ENCODE peak calls at places on chromosomes 11 and 22, in five cellular contexts. I is upper lobe of left lung, O is gastrocnemius medialis, A is tibial nerve, R is IMR-90. B is an unnamed sample. For H3K4me1, the result is how much of the 10 kb centered on the place peaks cover.

GRCh38 chr11:64457416-64458010 is 98.6 kb downstream of the RPS6KA4 start:
- DNase-seq in I (no peak), O (no peak), A (no peak), R (no peak), B (no peak)

GRCh38 chr11:124717786-124718634 is 21.7 kb upstream of the NRGN start:
- DNase-seq in I (peak), O (no peak), A (no peak), R (peak), B (peak)

GRCh38 chr11:112132737-112133136 is 31.2 kb downstream of the IL18 start:
- DNase-seq in I (no peak), O (no peak), A (no peak), R (no peak), B (no peak)

GRCh38 chr11:76096552-76096951 is 109.8 kb downstream of the WNT11 start:
- DNase-seq in I (no peak), O (no peak), A (no peak), R (no peak), B (no peak)

GRCh38 chr11:44817207-44817944 is 90.6 kb downstream of the TSPAN18 start:
- DNase-seq in I (no peak), O (no peak), A (no peak), R (peak), B (no peak)

GRCh38 chr22:49076300-49077035 is 751.2 kb downstream of the BRD1 start:
- DNase-seq in I (no peak), O (no peak), A (no peak), R (no peak), B (no peak)

GRCh38 chr22:25935266-25936058 is 193.5 kb downstream of the MYO18B start:
- DNase-seq in I (no peak), O (no peak), A (no peak), R (no peak), B (no peak)

GRCh38 chr11:1299621-1300020 is 9.8 kb downstream of the TOLLIP start:
- DNase-seq in I (peak), O (peak), A (no peak), R (no peak), B (peak)

GRCh38 chr22:40407831-40408717 is 37.7 kb downstream of the SGSM3 start:
- DNase-seq in I (peak), O (peak), A (no peak), R (no peak), B (no peak)

GRCh38 chr11:107040447-107041444 is 22.5 kb upstream of the GUCY1A2 start:
- DNase-seq in I (no peak), O (no peak), A (no peak), R (peak), B (no peak)

GRCh38 chr22:28759861-28760560 is 12.5 kb upstream of the CCDC117 start:
- DNase-seq in I (no peak), O (no peak), A (no peak), R (peak), B (no peak)

GRCh38 chr11:74009230-74009547 is 304 bp upstream of the UCP3 start:
- DNase-seq in I (no peak), O (no peak), A (no peak), R (no peak), B (no peak)

GRCh38 chr22:48507595-48508350 is 1319.9 kb downstream of the BRD1 start:
- DNase-seq in I (peak), O (no peak), A (no peak), R (no peak), B (no peak)

GRCh38 chr11:130772266-130773227 is 143.7 kb downstream of the SNX19 start:
- DNase-seq in I (no peak), O (peak), A (peak), R (peak), B (no peak)

GRCh38 chr22:41922336-41922735 is 4.3 kb downstream of the TNFRSF13C start:
- DNase-seq in I (no peak), O (no peak), A (no peak), R (no peak), B (no peak)

GRCh38 chr11:78257654-78258053 is 68.9 kb downstream of the USP35 start:
- DNase-seq in I (no peak), O (no peak), A (no peak), R (no peak), B (no peak)

GRCh38 chr11:60500276-60500935 is 7.8 kb downstream of the MS4A12 start:
- DNase-seq in I (no peak), O (no peak), A (no peak), R (no peak), B (no peak)

GRCh38 chr11:125952973-125953372 is 7.1 kb downstream of the VSIG10L2 start:
- DNase-seq in I (no peak), O (peak), A (no peak), R (no peak), B (peak)

GRCh38 chr11:111906680-111907079 is 4.9 kb downstream of the CRYAB start:
- DNase-seq in I (no peak), O (no peak), A (no peak), R (no peak), B (no peak)

GRCh38 chr11:76713499-76713898 is 43.0 kb upstream of the LRRC32 start:
- DNase-seq in I (no peak), O (no peak), A (no peak), R (no peak), B (no peak)

DNA sequence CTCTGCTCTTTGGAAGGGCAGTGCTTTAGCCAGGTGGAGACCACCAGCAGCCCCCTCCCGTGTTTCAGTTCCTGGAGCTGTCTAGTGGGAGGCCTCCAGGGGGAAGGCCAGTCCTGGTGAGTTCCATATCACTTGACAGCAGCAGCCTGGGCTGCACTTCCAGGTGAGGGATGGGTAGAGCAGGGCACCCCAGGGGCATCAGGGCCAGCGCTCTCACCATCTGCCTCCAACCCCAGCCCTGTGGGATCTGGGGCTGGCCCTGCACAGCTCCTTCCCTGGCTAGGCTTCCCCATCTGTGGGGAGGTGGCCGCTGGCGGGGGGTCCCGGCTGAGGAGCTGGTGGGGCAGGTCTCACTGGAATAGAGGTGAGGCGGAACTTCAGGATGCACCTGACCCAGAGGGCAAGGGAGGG is 60.5 kb downstream of the MORC2 start:
- DNase-seq in I (no peak), O (no peak), A (no peak), R (no peak), B (no peak)
- TF ChIP-seq POLR2A in I (no peak), O (no peak), A (no peak), R (no peak), B (no peak)

DNA sequence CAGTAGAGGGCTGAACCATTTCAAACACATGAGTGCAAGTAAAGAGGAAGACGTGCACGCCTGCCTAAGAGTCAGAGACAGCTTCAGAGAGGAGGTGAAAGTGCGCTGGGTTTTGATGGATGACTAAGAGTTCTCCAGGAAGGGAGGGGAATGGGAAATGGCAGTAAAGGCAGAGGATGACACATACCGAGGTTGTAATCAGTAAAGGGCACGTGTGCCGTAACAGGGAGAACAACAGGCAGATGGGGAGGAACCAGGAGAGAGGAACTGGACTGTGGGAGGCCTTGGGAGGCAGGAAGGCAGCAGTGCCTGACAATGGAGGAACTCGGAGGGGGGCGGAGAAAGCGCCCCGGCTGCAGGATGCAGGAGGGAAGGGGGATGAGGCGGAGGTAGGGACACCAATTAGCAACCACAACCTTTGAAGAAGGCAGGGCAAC is 67.6 kb downstream of the SCUBE1 start:
- DNase-seq in I (no peak), O (no peak), A (no peak), R (peak), B (no peak)
- H3K4me1 ChIP-seq in I (under half), O (under half), A (under half), R (under half), B (under half)

GRCh38 chr22:43110927-43111623 is 525 bp downstream of the BIK start:
- DNase-seq in I (peak), O (no peak), A (no peak), R (no peak), B (no peak)
- TF ChIP-seq POLR2A in I (no peak), O (no peak), A (no peak), R (no peak), B (no peak)

GRCh38 chr11:3156661-3157311 is 8.3 kb downstream of the OSBPL5 start:
- DNase-seq in I (peak), O (no peak), A (no peak), R (no peak), B (no peak)
- H3K4me1 ChIP-seq in I (half or more), O (half or more), A (under half), R (half or more), B (under half)

GRCh38 chr11:118294053-118294452 is 10.5 kb upstream of the CD3E start:
- DNase-seq in I (no peak), O (no peak), A (no peak), R (no peak), B (no peak)
- TF ChIP-seq POLR2A in I (no peak), O (no peak), A (no peak), R (no peak), B (no peak)

GRCh38 chr22:42961815-42962214 is 53.1 kb downstream of the PACSIN2 start:
- DNase-seq in I (no peak), O (no peak), A (no peak), R (no peak), B (no peak)

GRCh38 chr22:42963231-42963595 is 51.7 kb downstream of the PACSIN2 start:
- DNase-seq in I (no peak), O (no peak), A (no peak), R (no peak), B (no peak)

GRCh38 chr22:42960146-42960509 is 54.8 kb downstream of the PACSIN2 start:
- DNase-seq in I (no peak), O (peak), A (no peak), R (peak), B (no peak)

GRCh38 chr22:42964994-42965699 is 49.8 kb downstream of the PACSIN2 start:
- DNase-seq in I (no peak), O (no peak), A (no peak), R (peak), B (no peak)

DNA sequence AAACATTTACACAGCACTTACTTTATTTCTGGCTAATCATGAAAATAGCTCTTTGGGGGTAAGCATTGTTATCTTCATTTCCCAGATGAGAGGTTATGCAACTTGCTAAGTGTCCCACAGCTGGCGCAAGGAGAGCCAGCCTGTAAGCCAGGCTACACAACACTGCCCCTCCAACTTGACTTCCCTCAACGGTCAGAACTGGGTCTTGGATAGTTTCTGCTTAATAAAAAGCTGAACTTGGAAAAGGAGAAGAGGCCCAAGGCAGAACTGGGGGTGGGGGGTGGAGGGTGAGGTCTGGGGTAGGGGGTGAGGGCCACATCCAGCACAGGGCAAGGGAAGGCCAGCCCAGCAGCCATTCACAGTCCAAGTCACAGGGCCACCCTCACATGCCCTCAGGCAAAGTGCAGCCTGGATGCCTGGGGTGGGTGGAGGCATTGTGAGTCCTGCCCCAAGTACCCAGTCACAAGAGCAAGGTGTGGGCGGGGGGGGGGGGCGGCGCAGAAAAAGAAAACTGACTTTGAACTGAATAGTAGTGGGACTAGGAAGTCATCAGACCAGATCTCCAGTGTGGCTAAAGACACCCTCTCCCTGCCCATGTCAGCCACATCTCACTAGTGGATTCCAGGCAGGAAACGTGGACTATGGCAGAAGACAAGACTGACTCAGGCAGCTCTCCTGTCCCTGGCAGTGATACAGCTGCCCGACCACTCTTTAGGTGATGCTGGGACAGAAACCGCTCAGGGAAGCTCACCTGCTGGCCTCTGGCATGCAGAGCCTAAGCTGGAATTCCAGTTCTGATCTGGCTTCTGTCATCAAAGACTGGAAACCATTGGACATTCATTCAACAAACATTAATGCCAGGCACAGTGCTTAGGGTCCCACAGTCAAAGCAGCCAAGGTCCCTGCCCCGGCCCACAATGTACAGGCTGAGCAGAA is 52.4 kb downstream of the PACSIN2 start:
- DNase-seq in I (no peak), O (no peak), A (no peak), R (peak), B (no peak)
- H3K4me1 ChIP-seq in I (half or more), O (half or more), A (under half), R (under half), B (under half)